ENCODE peak calls at places on chromosomes 16 and 17, in six cellular contexts. B, M, A, V, E and D are unnamed samples.
A peak's percentile ranks its signal among the peaks of the same experiment; 100 is the strongest.

GRCh38 chr16:12455287-12455798 is 348.3 kb downstream of the CPPED1 start:
- DNase-seq in B (no peak), M (peak; percentile 62), A (peak; percentile 64), V (peak; percentile 77), E (no peak), D (no peak)

GRCh38 chr17:33475594-33475993 is 182.5 kb upstream of the ASIC2 start:
- DNase-seq in B (no peak), M (no peak), A (no peak), V (no peak), E (no peak), D (no peak)

GRCh38 chr17:50618300-50618699 is 16.4 kb upstream of the ABCC3 start:
- DNase-seq in B (no peak), M (no peak), A (peak; percentile 48), V (no peak), E (no peak), D (no peak)

GRCh38 chr16:22232277-22233049 is 26.4 kb downstream of the EEF2K start:
- DNase-seq in B (peak; percentile 46), M (peak; percentile 95), A (peak; percentile 25), V (no peak), E (no peak), D (no peak)

GRCh38 chr16:12089492-12090161 is 113.1 kb downstream of the SNX29 start:
- DNase-seq in B (peak; percentile 24), M (no peak), A (peak; percentile 76), V (peak; percentile 43), E (peak; percentile 30), D (no peak)

GRCh38 chr16:35749253-35750141 is 2290.1 kb downstream of the TP53TG3F start:
- DNase-seq in B (no peak), M (no peak), A (no peak), V (no peak), E (no peak), D (peak; percentile 84)

GRCh38 chr16:82867425-82867824 is 240.7 kb downstream of the CDH13 start:
- DNase-seq in B (peak; percentile 3), M (no peak), A (peak; percentile 7), V (no peak), E (no peak), D (no peak)

GRCh38 chr17:64785050-64785449 is 122.9 kb upstream of the SMURF2 start:
- DNase-seq in B (no peak), M (no peak), A (no peak), V (no peak), E (no peak), D (no peak)

GRCh38 chr16:23566724-23567123 is 9.2 kb downstream of the UBFD1 start:
- DNase-seq in B (no peak), M (no peak), A (no peak), V (no peak), E (no peak), D (no peak)

GRCh38 chr16:47144559-47144877 is 773 bp upstream of the NETO2 start:
- DNase-seq in B (no peak), M (no peak), A (no peak), V (no peak), E (no peak), D (no peak)

DNA sequence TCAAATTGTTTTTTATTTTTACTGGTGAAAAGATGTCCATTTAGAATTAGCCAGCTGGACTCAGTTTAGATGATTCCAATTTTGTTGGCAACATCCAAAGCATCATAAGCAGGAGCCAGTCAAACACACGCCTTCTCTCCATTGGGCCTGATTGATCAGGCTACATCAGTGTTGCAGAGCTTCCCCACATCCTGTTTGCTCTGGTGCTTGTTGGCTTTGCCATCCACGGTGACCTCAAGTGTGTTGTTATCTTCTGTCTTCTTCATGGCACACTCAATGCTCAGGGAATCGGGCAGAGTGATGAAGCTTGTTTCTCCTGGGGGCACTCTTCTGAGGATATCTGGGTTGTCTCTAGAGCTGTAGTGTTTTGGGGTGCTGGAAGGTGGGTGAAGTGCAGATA is 6.3 kb upstream of the NETO2 start:
- DNase-seq in B (no peak), M (no peak), A (no peak), V (no peak), E (no peak), D (no peak)
- TF ChIP-seq CTCF in B (no peak), M (no peak), A (no peak), V (no peak), E (no peak), D (no peak)

DNA sequence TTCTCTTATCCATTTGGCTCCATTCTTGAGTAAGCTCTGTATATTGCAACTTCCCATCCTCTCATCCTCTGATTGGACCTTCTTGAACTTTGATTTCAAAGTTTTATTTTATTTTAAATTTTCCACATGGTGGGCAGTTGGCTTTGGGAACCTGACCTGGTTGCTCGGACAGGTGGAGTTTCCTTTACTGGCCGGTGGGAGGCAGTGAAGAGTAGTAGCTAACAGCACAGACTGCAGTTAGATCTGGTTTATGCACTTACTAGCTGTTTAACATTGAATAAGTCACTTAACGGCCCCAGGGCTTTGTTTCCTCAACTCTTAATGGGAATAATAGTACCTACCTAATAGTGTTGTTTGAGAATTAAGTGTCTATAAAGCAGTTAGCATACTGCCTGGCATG is 92.8 kb downstream of the GPR139 start:
- DNase-seq in B (no peak), M (peak; percentile 39), A (peak; percentile 10), V (peak; percentile 15), E (no peak), D (no peak)
- TF ChIP-seq CTCF in B (peak; percentile 25), M (peak; percentile 37), A (peak; percentile 42), V (peak; percentile 54), E (peak; percentile 37), D (peak; percentile 51)

GRCh38 chr17:83128306-83129240 is 49.2 kb downstream of the METRNL start:
- DNase-seq in B (no peak), M (no peak), A (no peak), V (no peak), E (no peak), D (peak; percentile 68)
- TF ChIP-seq CTCF in B (no peak), M (no peak), A (no peak), V (no peak), E (no peak), D (no peak)

DNA sequence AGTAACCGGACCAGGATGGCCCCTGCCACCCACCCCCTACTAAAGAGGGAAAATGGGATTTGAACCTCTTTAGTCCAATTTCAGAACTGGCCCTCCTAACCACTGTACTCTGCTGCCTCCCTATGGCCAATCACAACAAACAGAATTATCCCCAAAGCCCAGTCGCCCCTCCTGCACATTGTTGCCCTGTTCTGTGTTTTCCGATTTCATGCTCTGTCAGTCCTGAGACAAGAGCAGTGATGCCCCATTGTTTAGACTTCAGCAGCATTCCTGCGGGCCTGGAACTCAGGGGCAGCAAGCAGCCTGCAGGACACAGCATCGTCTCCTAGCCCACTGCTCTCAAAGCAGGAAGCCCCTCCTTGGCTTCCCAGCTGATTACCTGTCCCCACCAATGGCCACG is 20.5 kb upstream of the KLHL11 start:
- DNase-seq in B (no peak), M (peak; percentile 48), A (peak; percentile 10), V (peak; percentile 17), E (no peak), D (no peak)
- TF ChIP-seq CTCF in B (peak; percentile 37), M (peak; percentile 54), A (peak; percentile 26), V (no peak), E (peak; percentile 22), D (peak; percentile 51)

DNA sequence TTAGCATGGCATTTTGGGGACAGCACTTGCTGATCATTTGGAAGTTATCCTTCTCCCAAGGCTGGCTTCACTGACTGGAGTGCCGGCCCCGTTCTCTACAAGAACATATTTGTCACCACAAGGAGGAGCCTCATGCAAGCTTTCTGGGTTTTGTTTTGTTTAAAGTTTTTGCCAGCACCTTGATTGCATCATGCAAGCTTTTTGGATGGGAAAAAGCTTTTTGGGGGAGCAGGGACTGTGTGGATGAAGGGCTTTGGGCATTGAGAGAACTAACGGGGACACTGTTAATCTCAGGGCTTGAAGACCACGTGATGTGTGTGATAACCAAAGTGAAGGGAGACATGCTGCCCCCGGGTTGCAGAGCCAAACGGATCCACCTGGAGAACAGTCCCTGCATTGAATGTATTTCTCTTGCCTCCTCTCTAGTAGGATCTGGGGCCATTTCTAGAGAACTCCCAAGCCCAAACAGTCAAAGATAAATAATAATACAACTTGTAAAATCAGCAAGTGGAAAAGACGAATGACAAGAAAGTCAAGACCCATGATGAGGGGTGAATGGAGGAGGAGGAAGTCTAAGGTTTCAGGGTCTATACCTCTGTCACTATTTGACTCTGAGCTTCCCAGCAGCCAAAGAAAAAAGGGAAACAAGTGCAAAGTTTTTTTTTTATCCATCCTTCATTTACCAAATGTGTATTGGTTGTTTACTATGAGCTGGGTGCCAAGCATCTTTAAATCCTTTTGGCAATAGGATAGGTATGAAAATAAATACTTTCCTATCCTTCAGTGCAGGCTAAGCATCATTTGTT is 17.2 kb downstream of the TMEM114 start:
- DNase-seq in B (no peak), M (peak; percentile 53), A (peak; percentile 65), V (peak; percentile 22), E (no peak), D (no peak)
- TF ChIP-seq CTCF in B (peak; percentile 85), M (peak; percentile 54), A (peak; percentile 64), V (peak; percentile 50), E (peak; percentile 56), D (peak; percentile 75)

DNA sequence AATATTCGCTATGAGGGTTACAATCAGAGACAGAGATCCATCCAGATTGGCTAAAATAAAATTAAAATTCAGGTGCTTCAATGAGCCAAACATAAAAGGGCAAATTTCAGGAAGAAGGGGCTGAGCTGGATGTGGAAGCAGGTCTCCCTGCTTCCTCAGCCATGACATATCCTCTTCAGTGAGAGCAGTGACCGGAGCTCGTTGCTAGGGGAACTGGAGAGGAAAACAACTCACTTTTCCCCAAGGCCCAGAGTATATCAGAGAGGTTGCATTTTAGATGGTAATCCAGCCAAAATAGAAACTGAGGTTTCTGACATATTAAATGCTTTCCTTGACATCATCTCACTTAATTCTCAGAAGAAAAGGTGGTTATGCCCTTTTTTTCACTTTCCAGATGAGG is 503.5 kb downstream of the HS3ST4 start:
- DNase-seq in B (no peak), M (no peak), A (no peak), V (peak; percentile 16), E (no peak), D (no peak)
- TF ChIP-seq CTCF in B (no peak), M (no peak), A (no peak), V (no peak), E (no peak), D (no peak)

DNA sequence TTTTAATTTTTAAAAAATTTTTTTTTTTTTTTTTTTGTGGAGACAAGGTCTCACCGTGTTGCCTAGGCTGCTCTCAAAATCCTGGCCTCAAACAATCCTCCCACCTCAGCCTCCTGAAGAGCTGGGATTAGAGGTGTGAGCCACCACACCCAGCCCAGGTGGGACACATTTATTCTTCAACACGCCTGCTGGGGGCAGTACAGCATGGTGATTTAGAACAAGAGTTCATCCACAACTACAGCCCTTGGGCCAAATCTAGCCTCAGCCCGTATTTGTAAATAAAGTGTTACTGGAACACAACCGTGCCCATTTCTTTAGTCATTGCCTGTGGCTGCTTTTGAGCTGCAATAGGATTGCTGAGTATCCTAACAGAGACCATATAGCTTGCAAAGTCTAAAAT is 92.8 kb downstream of the KATNIP start:
- DNase-seq in B (no peak), M (peak; percentile 44), A (peak; percentile 47), V (no peak), E (no peak), D (no peak)
- TF ChIP-seq CTCF in B (peak; percentile 43), M (no peak), A (peak; percentile 23), V (no peak), E (no peak), D (peak; percentile 69)

DNA sequence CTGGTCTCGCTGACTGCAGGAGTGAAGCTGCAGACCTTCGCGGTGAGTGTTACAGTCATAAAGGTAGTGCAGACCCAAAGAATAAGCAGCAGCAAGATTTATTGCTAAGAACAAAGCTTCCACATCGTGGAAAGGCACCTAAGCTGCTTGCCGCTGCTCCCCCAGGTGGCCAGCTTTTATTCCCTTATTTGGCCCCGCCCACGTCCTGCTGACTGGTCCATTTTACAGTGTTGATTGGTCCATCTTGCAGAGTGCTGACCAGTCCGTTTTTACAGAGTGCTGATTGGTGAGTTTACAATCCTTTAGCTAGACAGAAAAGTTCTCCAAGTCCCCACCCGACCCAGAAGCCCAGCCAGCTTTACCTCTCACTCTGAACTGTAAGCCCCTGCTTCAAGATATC is 227.8 kb downstream of the ABCC12 start:
- DNase-seq in B (no peak), M (peak; percentile 45), A (peak; percentile 4), V (no peak), E (no peak), D (no peak)
- TF ChIP-seq CTCF in B (peak; percentile 41), M (no peak), A (no peak), V (no peak), E (no peak), D (peak; percentile 18)